ENCODE peak calls at places on chromosomes 5 and 9, in four cellular contexts. X is left kidney; U is fibroblast of mammary gland; D is activated CD4-positive, CD25-positive, alpha-beta regulatory T cell treated with anti-CD3 and anti-CD28 coated beads, Interleukin-2, amount 50 U/mL, for 72 hours. F is an unnamed sample.

GRCh38 chr9:135864447-135865049 is 42.8 kb downstream of the CAMSAP1 start:
- DNase-seq in X (peak; percentile 74), U (peak; percentile 50), D (peak; percentile 74), F (peak; percentile 29)

GRCh38 chr5:74028406-74028805 is 402.4 kb downstream of the ARHGEF28 start:
- DNase-seq in X (no peak), U (no peak), D (no peak), F (no peak)

GRCh38 chr5:111585291-111585690 is 73.0 kb upstream of the STARD4 start:
- DNase-seq in X (no peak), U (no peak), D (no peak), F (no peak)

GRCh38 chr9:115630126-115630840 is 512.3 kb upstream of the TNC start:
- DNase-seq in X (no peak), U (no peak), D (no peak), F (no peak)

GRCh38 chr5:180201051-180201987 is 7.7 kb downstream of the RASGEF1C start:
- DNase-seq in X (peak; percentile 48), U (peak; percentile 28), D (no peak), F (no peak)

GRCh38 chr5:173572431-173573125 is 43.9 kb downstream of the BOD1 start:
- DNase-seq in X (no peak), U (peak; percentile 5), D (no peak), F (no peak)

GRCh38 chr5:142446131-142446959 is 121.5 kb upstream of the SPRY4 start:
- DNase-seq in X (no peak), U (peak; percentile 77), D (no peak), F (peak; percentile 72)

GRCh38 chr5:80189201-80189600 is 66.6 kb downstream of the SERINC5 start:
- DNase-seq in X (no peak), U (no peak), D (no peak), F (no peak)

GRCh38 chr5:109105631-109106267 is 304.0 kb downstream of the PJA2 start:
- DNase-seq in X (peak; percentile 27), U (peak; percentile 96), D (no peak), F (no peak)

GRCh38 chr5:148910216-148910615 is 83.8 kb downstream of the ADRB2 start:
- DNase-seq in X (no peak), U (no peak), D (no peak), F (no peak)

GRCh38 chr9:23674016-23674585 is 151.9 kb downstream of the ELAVL2 start:
- DNase-seq in X (no peak), U (no peak), D (no peak), F (no peak)

GRCh38 chr5:122907238-122907637 is 61.8 kb downstream of the SNX24 start:
- DNase-seq in X (no peak), U (peak; percentile 34), D (no peak), F (no peak)

GRCh38 chr5:14449052-14449661 is 132.4 kb upstream of the OTULINL start:
- DNase-seq in X (peak; percentile 89), U (peak; percentile 99), D (no peak), F (no peak)

GRCh38 chr9:72933730-72934665 is 18.9 kb downstream of the ALDH1A1 start:
- DNase-seq in X (no peak), U (no peak), D (no peak), F (no peak)

GRCh38 chr5:10264569-10264968 is 14.5 kb downstream of the CCT5 start:
- DNase-seq in X (no peak), U (no peak), D (no peak), F (peak; percentile 51)

GRCh38 chr9:83059417-83059816 is 3.5 kb downstream of the RASEF start:
- DNase-seq in X (no peak), U (no peak), D (no peak), F (no peak)

GRCh38 chr5:143180751-143181150 is 222.7 kb downstream of the NR3C1 start:
- DNase-seq in X (no peak), U (no peak), D (no peak), F (no peak)

GRCh38 chr5:1110930-1111726 is 735 bp downstream of the SLC12A7 start:
- DNase-seq in X (peak; percentile 73), U (no peak), D (peak; percentile 43), F (no peak)

GRCh38 chr5:110653231-110653970 is 73.1 kb downstream of the TMEM232 start:
- DNase-seq in X (no peak), U (no peak), D (no peak), F (no peak)

GRCh38 chr5:54570923-54571322 is 53.4 kb downstream of the SNX18 start:
- DNase-seq in X (peak; percentile 12), U (peak; percentile 56), D (no peak), F (no peak)

GRCh38 chr5:60356716-60357115 is 343.2 kb downstream of the DEPDC1B start:
- DNase-seq in X (peak; percentile 7), U (no peak), D (no peak), F (no peak)

GRCh38 chr5:142286111-142286510 is 38.7 kb downstream of the SPRY4 start:
- DNase-seq in X (no peak), U (no peak), D (no peak), F (no peak)

GRCh38 chr9:35287986-35288515 is 126.2 kb downstream of the UNC13B start:
- DNase-seq in X (no peak), U (peak; percentile 49), D (no peak), F (no peak)

GRCh38 chr5:169126376-169127043 is 174.4 kb downstream of the SLIT3 start:
- DNase-seq in X (peak; percentile 38), U (peak; percentile 62), D (no peak), F (no peak)

GRCh38 chr5:34854459-34855174 is 15.7 kb downstream of the TTC23L start:
- DNase-seq in X (peak; percentile 80), U (no peak), D (no peak), F (no peak)

GRCh38 chr5:132840896-132841818 is 10.7 kb upstream of the SHROOM1 start:
- DNase-seq in X (no peak), U (peak; percentile 56), D (no peak), F (peak; percentile 66)

GRCh38 chr5:136132087-136132486 is 558 bp upstream of the SMAD5 start:
- DNase-seq in X (peak; percentile 54), U (no peak), D (no peak), F (no peak)

GRCh38 chr5:167057665-167058064 is 1233.8 kb upstream of the WWC1 start:
- DNase-seq in X (peak; percentile 42), U (peak; percentile 42), D (no peak), F (no peak)

GRCh38 chr9:113567361-113568080 is 104.0 kb downstream of the RGS3 start:
- DNase-seq in X (no peak), U (no peak), D (no peak), F (no peak)

GRCh38 chr9:136741885-136742568 is 713 bp downstream of the LCN10 start:
- DNase-seq in X (peak; percentile 48), U (no peak), D (peak; percentile 64), F (no peak)

GRCh38 chr9:29214162-29214520 is 1640.9 kb upstream of the C9orf72 start:
- DNase-seq in X (peak; percentile 93), U (no peak), D (no peak), F (no peak)

GRCh38 chr5:111781200-111781599 is 24.2 kb upstream of the NREP start:
- DNase-seq in X (no peak), U (peak; percentile 48), D (no peak), F (peak; percentile 75)

GRCh38 chr5:42487077-42487476 is 63.8 kb downstream of the GHR start:
- DNase-seq in X (no peak), U (peak; percentile 8), D (no peak), F (no peak)

GRCh38 chr5:128084228-128085167 is 932 bp downstream of the SLC12A2 start:
- DNase-seq in X (peak; percentile 71), U (peak; percentile 28), D (peak; percentile 55), F (no peak)

GRCh38 chr9:17625644-17626388 is 47.0 kb downstream of the SH3GL2 start:
- DNase-seq in X (peak; percentile 68), U (no peak), D (no peak), F (no peak)

GRCh38 chr9:36123511-36123910 is 13.0 kb upstream of the GLIPR2 start:
- DNase-seq in X (no peak), U (no peak), D (no peak), F (no peak)

GRCh38 chr5:19886123-19886921 is 101.7 kb downstream of the CDH18 start:
- DNase-seq in X (no peak), U (peak; percentile 51), D (no peak), F (no peak)